ENCODE peak calls at places on chromosomes 12 and 14, in six cellular contexts. One of them, this sample, is unnamed.

GRCh38 chr14:94174622-94175402 is 690 bp downstream of the PPP4R4 start:
- DNase-seq in pancreas: peak
- DNase-seq in A673: no peak
- DNase-seq in fibroblast of lung: no peak
- DNase-seq in heart left ventricle: peak
- DNase-seq in OCI-LY7: no peak
- DNase-seq in this sample: no peak

GRCh38 chr14:66403183-66403582 is 83.0 kb upstream of the CCDC196 start:
- DNase-seq in heart left ventricle: no peak
- DNase-seq in OCI-LY7: peak
- DNase-seq in fibroblast of lung: peak
- DNase-seq in A673: peak
- DNase-seq in pancreas: no peak
- DNase-seq in this sample: no peak

GRCh38 chr12:116739381-116739887 is 1.3 kb downstream of the RNFT2 start:
- DNase-seq in pancreas: no peak
- DNase-seq in OCI-LY7: no peak
- DNase-seq in heart left ventricle: no peak
- DNase-seq in A673: no peak
- DNase-seq in fibroblast of lung: no peak
- DNase-seq in this sample: no peak

GRCh38 chr12:26921886-26922285 is 15.9 kb downstream of the INTS13 start:
- DNase-seq in heart left ventricle: no peak
- DNase-seq in pancreas: no peak
- DNase-seq in A673: no peak
- DNase-seq in OCI-LY7: no peak
- DNase-seq in fibroblast of lung: no peak
- DNase-seq in this sample: no peak

GRCh38 chr12:24894869-24895268 is 54.0 kb downstream of the BCAT1 start:
- DNase-seq in OCI-LY7: no peak
- DNase-seq in A673: no peak
- DNase-seq in heart left ventricle: no peak
- DNase-seq in pancreas: no peak
- DNase-seq in fibroblast of lung: no peak
- DNase-seq in this sample: no peak

GRCh38 chr14:81529391-81529790 is 4.3 kb downstream of the SEL1L start:
- DNase-seq in fibroblast of lung: no peak
- DNase-seq in A673: peak
- DNase-seq in pancreas: no peak
- DNase-seq in OCI-LY7: peak
- DNase-seq in heart left ventricle: no peak
- DNase-seq in this sample: no peak

GRCh38 chr14:21070083-21070609 is at the start of gene ARHGEF40:
- DNase-seq in A673: peak
- DNase-seq in fibroblast of lung: peak
- DNase-seq in pancreas: peak
- DNase-seq in OCI-LY7: peak
- DNase-seq in heart left ventricle: peak
- DNase-seq in this sample: peak

GRCh38 chr12:93880853-93881522 is 203.8 kb downstream of the CRADD start:
- DNase-seq in fibroblast of lung: no peak
- DNase-seq in pancreas: no peak
- DNase-seq in OCI-LY7: no peak
- DNase-seq in heart left ventricle: no peak
- DNase-seq in A673: no peak
- DNase-seq in this sample: no peak

GRCh38 chr14:74444866-74445265 is 18.9 kb upstream of the SYNDIG1L start:
- DNase-seq in OCI-LY7: no peak
- DNase-seq in fibroblast of lung: no peak
- DNase-seq in A673: no peak
- DNase-seq in pancreas: no peak
- DNase-seq in heart left ventricle: no peak
- DNase-seq in this sample: no peak

GRCh38 chr12:102484017-102484731 is 3.8 kb upstream of the IGF1 start:
- DNase-seq in pancreas: peak
- DNase-seq in fibroblast of lung: peak
- DNase-seq in heart left ventricle: peak
- DNase-seq in A673: peak
- DNase-seq in OCI-LY7: peak
- DNase-seq in this sample: peak

GRCh38 chr12:128513831-128514230 is 246.9 kb downstream of the TMEM132C start:
- DNase-seq in pancreas: no peak
- DNase-seq in heart left ventricle: no peak
- DNase-seq in A673: no peak
- DNase-seq in fibroblast of lung: no peak
- DNase-seq in OCI-LY7: no peak
- DNase-seq in this sample: no peak

GRCh38 chr12:47216150-47216677 is 136.5 kb upstream of the AMIGO2 start:
- DNase-seq in OCI-LY7: peak
- DNase-seq in A673: no peak
- DNase-seq in pancreas: no peak
- DNase-seq in fibroblast of lung: no peak
- DNase-seq in heart left ventricle: peak
- DNase-seq in this sample: no peak

GRCh38 chr12:108548954-108549521 is 11.9 kb downstream of the SART3 start:
- DNase-seq in pancreas: no peak
- DNase-seq in fibroblast of lung: no peak
- DNase-seq in OCI-LY7: no peak
- DNase-seq in A673: no peak
- DNase-seq in heart left ventricle: no peak
- DNase-seq in this sample: no peak

GRCh38 chr12:16608346-16608745 is 2.4 kb upstream of the LMO3 start:
- DNase-seq in fibroblast of lung: no peak
- DNase-seq in OCI-LY7: no peak
- DNase-seq in heart left ventricle: no peak
- DNase-seq in pancreas: no peak
- DNase-seq in A673: no peak
- DNase-seq in this sample: no peak

GRCh38 chr12:70646850-70647249 is 9.6 kb upstream of the PTPRB start:
- DNase-seq in pancreas: no peak
- DNase-seq in heart left ventricle: no peak
- DNase-seq in A673: no peak
- DNase-seq in OCI-LY7: no peak
- DNase-seq in fibroblast of lung: peak
- DNase-seq in this sample: no peak

GRCh38 chr12:124632510-124632909 is 65.1 kb upstream of the NCOR2 start:
- DNase-seq in heart left ventricle: no peak
- DNase-seq in OCI-LY7: no peak
- DNase-seq in A673: no peak
- DNase-seq in fibroblast of lung: peak
- DNase-seq in pancreas: no peak
- DNase-seq in this sample: no peak

GRCh38 chr14:31543969-31544799 is 17.0 kb upstream of the NUBPL start:
- DNase-seq in A673: no peak
- DNase-seq in heart left ventricle: no peak
- DNase-seq in OCI-LY7: peak
- DNase-seq in pancreas: no peak
- DNase-seq in fibroblast of lung: no peak
- DNase-seq in this sample: no peak

GRCh38 chr12:126069549-126070165 is 1004.4 kb downstream of the AACS start:
- DNase-seq in A673: peak
- DNase-seq in pancreas: peak
- DNase-seq in fibroblast of lung: peak
- DNase-seq in heart left ventricle: no peak
- DNase-seq in OCI-LY7: peak
- DNase-seq in this sample: peak

GRCh38 chr14:50545618-50546017 is 13.2 kb upstream of the MAP4K5 start:
- DNase-seq in A673: no peak
- DNase-seq in pancreas: peak
- DNase-seq in heart left ventricle: no peak
- DNase-seq in OCI-LY7: no peak
- DNase-seq in fibroblast of lung: peak
- DNase-seq in this sample: no peak

GRCh38 chr12:103882861-103883596 is 42.0 kb upstream of the NT5DC3 start:
- DNase-seq in OCI-LY7: no peak
- DNase-seq in heart left ventricle: no peak
- DNase-seq in A673: no peak
- DNase-seq in fibroblast of lung: no peak
- DNase-seq in pancreas: no peak
- DNase-seq in this sample: peak

GRCh38 chr12:102300824-102301461 is 103.3 kb upstream of the PMCH start:
- DNase-seq in fibroblast of lung: peak
- DNase-seq in heart left ventricle: no peak
- DNase-seq in OCI-LY7: peak
- DNase-seq in pancreas: peak
- DNase-seq in A673: peak
- DNase-seq in this sample: no peak

GRCh38 chr12:38282886-38283285 is 33.7 kb upstream of the ALG10B start:
- DNase-seq in heart left ventricle: no peak
- DNase-seq in A673: peak
- DNase-seq in OCI-LY7: no peak
- DNase-seq in pancreas: no peak
- DNase-seq in fibroblast of lung: no peak
- DNase-seq in this sample: no peak

GRCh38 chr14:94128216-94128839 is 1.1 kb downstream of the IFI27L2 start:
- DNase-seq in heart left ventricle: no peak
- DNase-seq in A673: no peak
- DNase-seq in pancreas: no peak
- DNase-seq in OCI-LY7: no peak
- DNase-seq in fibroblast of lung: no peak
- DNase-seq in this sample: no peak

GRCh38 chr12:104695453-104696148 is 238.9 kb downstream of the CHST11 start:
- DNase-seq in pancreas: no peak
- DNase-seq in heart left ventricle: no peak
- DNase-seq in A673: no peak
- DNase-seq in OCI-LY7: peak
- DNase-seq in fibroblast of lung: peak
- DNase-seq in this sample: peak

GRCh38 chr12:96471368-96472040 is 17.9 kb upstream of the CFAP54 start:
- DNase-seq in heart left ventricle: no peak
- DNase-seq in pancreas: no peak
- DNase-seq in OCI-LY7: no peak
- DNase-seq in A673: no peak
- DNase-seq in fibroblast of lung: peak
- DNase-seq in this sample: no peak

GRCh38 chr14:20381341-20381740 is 32.0 kb downstream of the TEP1 start:
- DNase-seq in fibroblast of lung: no peak
- DNase-seq in heart left ventricle: no peak
- DNase-seq in A673: no peak
- DNase-seq in pancreas: no peak
- DNase-seq in OCI-LY7: no peak
- DNase-seq in this sample: no peak

GRCh38 chr12:116601524-116601923 is 42.3 kb downstream of the MAP1LC3B2 start:
- DNase-seq in A673: peak
- DNase-seq in heart left ventricle: no peak
- DNase-seq in pancreas: no peak
- DNase-seq in fibroblast of lung: peak
- DNase-seq in OCI-LY7: no peak
- DNase-seq in this sample: no peak

GRCh38 chr14:26597136-26598080 is at the start of gene NOVA1:
- DNase-seq in OCI-LY7: no peak
- DNase-seq in fibroblast of lung: no peak
- DNase-seq in A673: no peak
- DNase-seq in pancreas: no peak
- DNase-seq in heart left ventricle: peak
- DNase-seq in this sample: peak

DNA sequence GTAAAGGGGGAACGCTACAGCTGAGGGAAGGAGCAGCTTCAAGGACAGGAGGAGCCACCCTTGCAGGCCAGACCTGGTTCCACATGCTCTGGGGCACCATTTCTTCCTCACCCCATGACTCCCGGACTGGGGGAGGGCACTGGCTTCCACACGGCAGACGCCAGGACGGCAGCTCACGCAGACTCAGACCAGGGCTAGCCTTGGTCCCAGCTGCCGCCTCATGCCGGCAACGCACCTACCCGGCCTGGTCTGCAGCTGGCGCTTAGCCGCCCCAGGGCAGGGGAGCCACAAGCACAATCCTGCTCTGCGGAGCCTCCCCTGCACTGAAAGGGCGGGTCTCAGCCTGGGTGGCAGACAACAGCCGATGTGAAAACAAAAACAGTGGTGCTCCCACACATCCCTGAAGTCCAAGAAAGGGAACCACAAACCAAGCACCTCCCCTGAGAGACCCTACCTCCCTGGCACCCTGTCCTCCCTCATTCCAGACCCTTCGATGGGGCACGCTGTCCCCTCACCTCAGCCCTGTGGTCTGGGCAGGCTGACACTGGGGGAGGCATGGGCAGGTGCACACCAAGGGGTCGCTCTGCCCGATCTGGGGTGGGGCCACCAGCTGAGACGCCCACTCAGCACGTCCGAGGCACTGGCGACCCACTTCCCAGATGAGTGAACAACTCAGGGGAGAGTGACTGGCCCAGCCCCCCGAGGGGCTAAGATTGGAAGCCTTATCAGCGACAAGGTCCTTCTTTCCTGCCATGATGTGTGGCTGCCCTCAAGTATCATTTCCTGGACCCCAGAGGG is 65.0 kb downstream of the CHGA start:
- DNase-seq in pancreas: no peak
- DNase-seq in A673: no peak
- DNase-seq in OCI-LY7: no peak
- DNase-seq in fibroblast of lung: no peak
- DNase-seq in heart left ventricle: peak
- DNase-seq in this sample: no peak
- H3K27ac ChIP-seq in pancreas: no peak
- H3K27ac ChIP-seq in A673: no peak
- H3K27ac ChIP-seq in OCI-LY7: no peak
- H3K27ac ChIP-seq in fibroblast of lung: no peak
- H3K27ac ChIP-seq in heart left ventricle: peak
- H3K27ac ChIP-seq in this sample: no peak

GRCh38 chr12:54126696-54127537 is 61.9 kb downstream of the SMUG1 start:
- DNase-seq in heart left ventricle: peak
- DNase-seq in OCI-LY7: no peak
- DNase-seq in fibroblast of lung: no peak
- DNase-seq in pancreas: peak
- DNase-seq in A673: peak
- DNase-seq in this sample: peak
- H3K4me3 ChIP-seq in heart left ventricle: peak
- H3K4me3 ChIP-seq in OCI-LY7: no peak
- H3K4me3 ChIP-seq in fibroblast of lung: peak
- H3K4me3 ChIP-seq in pancreas: peak
- H3K4me3 ChIP-seq in A673: peak
- H3K4me3 ChIP-seq in this sample: no peak

GRCh38 chr14:60643443-60644402 is 5.6 kb downstream of the SIX1 start:
- DNase-seq in A673: peak
- DNase-seq in heart left ventricle: no peak
- DNase-seq in fibroblast of lung: no peak
- DNase-seq in OCI-LY7: no peak
- DNase-seq in pancreas: no peak
- DNase-seq in this sample: no peak
- TF ChIP-seq CTCF in A673: peak
- TF ChIP-seq CTCF in heart left ventricle: no peak
- TF ChIP-seq CTCF in fibroblast of lung: no peak
- TF ChIP-seq CTCF in OCI-LY7: no peak
- TF ChIP-seq CTCF in pancreas: no peak
- TF ChIP-seq CTCF in this sample: no peak

DNA sequence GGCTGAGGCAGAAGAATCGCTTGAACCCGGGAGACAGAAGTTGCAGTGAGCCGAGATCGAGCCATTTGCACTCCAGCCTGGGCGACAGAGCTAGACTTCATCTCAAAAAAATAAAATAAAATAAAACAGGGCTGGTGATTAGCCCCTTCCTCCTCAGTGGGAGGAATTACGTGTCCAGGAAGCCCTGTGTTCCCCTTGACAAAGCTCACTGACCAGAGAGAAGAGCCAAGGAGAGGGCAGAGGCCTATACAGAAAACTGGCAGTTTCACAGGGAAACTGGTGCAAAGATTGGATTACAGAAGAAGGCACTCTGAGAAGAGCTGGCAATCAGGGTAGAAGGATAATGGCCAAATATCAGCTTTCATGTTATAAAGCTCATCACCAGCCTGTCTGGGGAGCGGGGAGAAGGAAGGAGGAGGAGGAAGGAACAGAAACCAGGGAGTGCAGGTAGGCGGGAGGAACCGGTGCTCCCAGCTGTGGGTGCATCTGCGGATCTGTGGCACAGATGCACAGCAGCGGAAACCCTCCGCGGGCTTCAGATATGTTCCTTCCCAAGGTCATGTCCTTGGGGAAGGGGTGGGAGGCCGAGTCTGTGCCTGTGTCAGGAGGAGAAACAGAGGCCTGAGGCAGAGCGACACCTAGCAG is 6.7 kb downstream of the RAB15 start:
- DNase-seq in heart left ventricle: no peak
- DNase-seq in OCI-LY7: no peak
- DNase-seq in A673: no peak
- DNase-seq in fibroblast of lung: no peak
- DNase-seq in pancreas: no peak
- DNase-seq in this sample: no peak
- H3K27ac ChIP-seq in heart left ventricle: no peak
- H3K27ac ChIP-seq in OCI-LY7: no peak
- H3K27ac ChIP-seq in A673: no peak
- H3K27ac ChIP-seq in fibroblast of lung: no peak
- H3K27ac ChIP-seq in pancreas: no peak
- H3K27ac ChIP-seq in this sample: no peak

This sample was measured in thyroid gland.